ENCODE peak calls at places on chromosomes 16 and 17, in eight cellular contexts. M is HFF-Myc, P is MCF 10A, Q is HepG2, N is lower leg skin, Y is mesothelial cell of epicardium, J is gastrocnemius medialis, E is heart left ventricle. V is an unnamed sample.

GRCh38 chr17:2238432-2239169 is 65.0 kb downstream of the SMG6 start:
- DNase-seq in J (peak; percentile 60), N (peak; percentile 51), P (no peak), E (no peak), Q (no peak), M (no peak), Y (no peak), V (peak; percentile 68)

GRCh38 chr17:67995568-67996191 is 589 bp downstream of the C17orf58 start:
- DNase-seq in Q (no peak), J (no peak), P (peak; percentile 22), E (no peak), M (no peak), Y (no peak), N (no peak), V (peak; percentile 56)

GRCh38 chr17:48597775-48598631 is 4.4 kb upstream of the HOXB5 start:
- DNase-seq in E (peak; percentile 80), Y (no peak), P (peak; percentile 38), Q (no peak), N (no peak), J (no peak), M (no peak), V (peak; percentile 74)

GRCh38 chr16:87809150-87809902 is 43.5 kb upstream of the KLHDC4 start:
- DNase-seq in E (no peak), N (no peak), J (no peak), M (no peak), P (peak; percentile 30), Q (peak; percentile 82), Y (no peak), V (peak; percentile 80)

GRCh38 chr17:42221886-42222745 is 27.8 kb upstream of the GHDC start:
- DNase-seq in M (peak; percentile 17), Y (no peak), J (no peak), Q (peak; percentile 56), P (peak; percentile 56), N (no peak), E (no peak), V (peak; percentile 81)

GRCh38 chr17:69608808-69609494 is 194.5 kb downstream of the MAP2K6 start:
- DNase-seq in E (no peak), Q (no peak), N (peak; percentile 24), Y (no peak), M (peak; percentile 82), P (peak; percentile 65), J (peak; percentile 55), V (no peak)

GRCh38 chr17:79774561-79774975 is 3.4 kb upstream of the CBX2 start:
- DNase-seq in J (no peak), M (no peak), P (no peak), E (peak; percentile 33), N (no peak), Q (peak; percentile 47), Y (no peak), V (no peak)

GRCh38 chr16:85112364-85112763 is at the start of gene CIBAR2:
- DNase-seq in N (no peak), E (no peak), P (no peak), M (no peak), Q (no peak), Y (no peak), J (no peak), V (no peak)

DNA sequence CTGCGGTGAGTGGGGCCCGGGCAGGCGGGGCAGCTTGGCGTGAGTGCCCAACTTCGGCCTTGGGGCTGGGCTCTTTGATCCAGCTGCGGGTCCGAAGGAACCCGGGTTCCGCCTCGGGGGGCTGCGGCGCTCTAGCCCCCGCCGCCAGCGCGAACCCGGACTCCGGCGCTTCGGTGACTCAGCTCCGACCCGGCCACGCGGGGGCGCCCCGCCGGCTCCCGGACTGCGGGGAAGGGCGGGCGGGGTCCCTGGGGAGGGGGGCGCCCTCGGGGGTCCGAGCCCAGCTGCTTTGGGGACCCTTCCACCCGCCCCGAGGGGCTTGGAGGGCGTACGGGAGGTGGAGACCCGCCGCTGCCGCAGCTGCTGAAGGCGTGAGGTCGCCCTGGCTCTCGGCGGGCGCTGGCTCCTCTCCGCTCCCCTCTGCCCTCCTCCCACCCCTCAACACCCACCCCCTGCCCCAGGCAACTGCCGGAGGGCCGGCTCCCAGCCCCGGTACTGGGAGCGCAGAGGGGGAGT is 461 bp downstream of the CPNE2 start:
- DNase-seq in Q (no peak), P (no peak), J (no peak), E (peak; percentile 75), Y (no peak), M (no peak), N (no peak), V (peak; percentile 84)
- TF ChIP-seq CTCF in Q (peak; percentile 72), P (peak; percentile 73), J (no peak), E (peak; percentile 65), Y (peak; percentile 61), M (peak; percentile 43), N (no peak), V (peak; percentile 53)

DNA sequence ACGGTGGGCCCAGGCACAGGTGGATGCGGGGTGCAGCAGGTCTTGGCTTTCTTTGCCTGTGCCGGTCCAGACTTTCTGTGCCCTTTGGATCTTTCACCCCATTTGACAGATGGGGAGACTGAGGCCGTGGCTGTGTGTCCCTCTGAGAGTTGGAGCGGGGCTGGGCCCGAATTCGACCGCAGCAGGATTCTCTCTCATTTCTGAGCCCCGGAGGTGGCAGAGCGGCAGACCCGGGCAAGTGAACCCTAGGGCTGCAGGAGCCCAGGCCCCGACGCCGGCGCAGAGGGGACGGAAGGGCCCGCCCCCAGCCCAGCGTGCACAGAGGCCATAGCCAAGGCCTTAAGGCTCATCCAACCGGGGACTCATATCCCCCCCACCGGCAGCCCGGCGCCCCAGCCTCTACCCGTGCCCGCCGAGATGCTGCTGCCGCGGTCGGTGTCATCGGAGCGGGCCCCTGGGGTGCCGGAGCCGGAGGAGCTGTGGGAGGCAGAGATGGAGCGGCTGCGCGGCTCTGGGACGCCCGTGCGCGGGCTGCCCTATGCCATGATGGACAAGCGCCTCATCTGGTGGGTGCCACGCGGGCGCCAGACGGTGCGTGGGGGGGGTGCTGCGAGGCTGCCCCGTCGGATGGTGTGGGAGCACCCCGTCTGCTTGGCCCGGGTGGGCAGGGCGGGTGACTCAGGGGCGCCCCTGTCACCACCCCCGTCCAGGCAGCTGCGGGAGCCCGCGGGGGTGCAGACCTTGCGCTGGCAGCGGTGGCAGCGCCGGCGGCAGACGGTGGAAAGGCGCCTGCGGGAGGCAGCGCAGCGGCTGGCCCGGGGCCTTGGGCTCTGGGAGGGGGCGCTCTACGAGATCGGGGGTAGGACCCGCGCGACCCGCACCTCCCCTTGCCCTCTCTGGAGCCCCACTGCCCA is 858 bp downstream of the TMC8 start:
- DNase-seq in J (no peak), M (no peak), Q (no peak), N (no peak), E (peak; percentile 66), P (no peak), Y (no peak), V (no peak)
- TF ChIP-seq CTCF in J (no peak), M (no peak), Q (no peak), N (no peak), E (no peak), P (no peak), Y (no peak), V (no peak)

DNA sequence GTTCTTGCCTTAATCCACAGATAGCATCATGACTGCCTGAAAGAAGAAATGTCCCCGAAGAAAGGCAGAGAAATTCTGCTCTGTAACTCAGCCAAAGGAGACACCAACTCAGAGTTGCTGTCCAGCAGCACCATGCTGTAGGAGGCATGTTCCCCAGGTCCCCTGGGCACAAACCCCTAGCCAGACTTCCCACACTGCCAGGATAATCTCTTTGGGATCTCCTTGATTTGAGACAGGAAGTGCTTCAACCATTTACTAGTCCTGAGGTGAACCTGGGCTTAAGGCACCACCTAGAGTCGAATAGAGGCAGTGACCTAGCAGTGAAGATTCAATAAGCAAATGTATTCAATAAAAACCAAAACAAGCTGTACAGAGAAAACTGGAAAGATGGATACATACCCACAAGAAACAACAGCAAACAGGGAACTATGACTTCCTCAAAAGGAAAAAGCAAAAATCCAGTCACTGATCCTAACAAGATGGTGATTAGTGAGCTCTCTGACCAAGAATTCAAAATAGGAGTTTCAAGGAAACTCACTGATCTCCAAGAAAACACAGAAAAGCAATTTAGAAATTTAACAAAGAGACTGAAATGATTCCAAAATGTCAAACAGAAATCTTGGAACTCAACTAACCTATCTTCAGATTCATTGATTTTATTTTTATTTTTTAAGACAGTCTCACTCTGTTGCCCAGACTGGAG is 5.7 kb downstream of the OR4D2 start:
- DNase-seq in E (no peak), P (peak; percentile 62), N (no peak), Y (no peak), J (no peak), Q (peak; percentile 62), M (no peak), V (peak; percentile 54)
- TF ChIP-seq CTCF in E (peak; percentile 18), P (peak; percentile 52), N (no peak), Y (no peak), J (peak; percentile 28), Q (peak; percentile 66), M (peak; percentile 34), V (peak; percentile 31)

GRCh38 chr16:67163903-67164558 is 514 bp upstream of the HSF4 start:
- DNase-seq in N (no peak), E (peak; percentile 69), Y (no peak), Q (no peak), M (no peak), P (no peak), J (no peak), V (no peak)

GRCh38 chr16:67162439-67163163 is 1.9 kb upstream of the HSF4 start:
- DNase-seq in Y (no peak), M (no peak), E (peak; percentile 59), P (no peak), N (no peak), J (no peak), Q (no peak), V (no peak)

GRCh38 chr16:67161595-67162058 is 1.9 kb downstream of the FBXL8 start:
- DNase-seq in P (no peak), Y (no peak), E (peak; percentile 70), N (no peak), J (peak; percentile 57), M (no peak), Q (no peak), V (no peak)

GRCh38 chr16:67164599-67165061 is at the start of gene HSF4:
- DNase-seq in Q (peak; percentile 52), M (no peak), P (no peak), Y (no peak), J (peak; percentile 65), E (peak; percentile 82), N (no peak), V (no peak)

GRCh38 chr16:67163164-67163902 is 1.2 kb upstream of the HSF4 start:
- DNase-seq in Q (no peak), J (no peak), N (no peak), M (no peak), E (peak; percentile 78), Y (no peak), P (no peak), V (no peak)
- TF ChIP-seq CTCF in Q (no peak), J (peak; percentile 19), N (no peak), M (no peak), E (no peak), Y (no peak), P (no peak), V (no peak)

DNA sequence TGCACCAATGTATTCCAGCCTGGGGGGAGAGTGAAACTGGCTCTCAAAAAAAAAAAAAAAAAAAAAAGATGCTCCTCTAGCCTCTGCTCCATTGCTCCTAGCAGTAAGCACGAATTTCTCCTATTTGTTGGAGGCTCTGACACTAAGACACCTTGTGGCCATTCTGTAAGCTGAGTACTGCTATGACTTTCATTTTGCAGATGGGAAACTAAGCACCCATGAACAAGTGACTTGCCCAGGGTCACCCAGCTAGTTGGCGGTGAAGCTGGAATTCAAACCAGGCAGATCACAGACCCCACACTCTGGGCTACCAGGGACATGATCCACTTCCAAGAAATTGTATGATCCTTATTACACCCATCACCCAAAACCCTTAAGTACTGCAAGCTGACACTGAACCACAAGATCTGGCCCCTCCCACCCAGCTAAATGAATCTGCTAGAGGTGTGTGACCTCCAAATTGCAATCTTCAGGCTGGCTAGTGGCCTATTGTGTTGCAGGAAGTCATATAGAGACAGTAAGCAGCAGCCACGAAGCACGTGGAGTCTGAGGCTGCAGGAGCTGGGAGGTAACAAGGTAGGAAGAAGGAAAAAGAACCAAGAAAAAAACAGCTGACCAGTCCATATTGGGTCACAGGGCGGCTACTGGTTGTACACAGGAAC is 209.4 kb downstream of the XYLT1 start:
- DNase-seq in J (no peak), M (no peak), E (no peak), P (no peak), Y (no peak), Q (no peak), N (no peak), V (peak; percentile 45)
- TF ChIP-seq CTCF in J (no peak), M (no peak), E (no peak), P (no peak), Y (no peak), Q (no peak), N (no peak), V (no peak)